ENCODE peak calls at places on chromosomes 4 and X, in ten cellular contexts. O is ELF-1; D is left cardiac atrium; W is occipital lobe; F is amniotic stem cell; P is H9; S is Peyer's patch; C is fibroblast of lung; T is activated CD8-positive, alpha-beta memory T cell treated with anti-CD3 and anti-CD28 coated beads for 48 hours; N is GM23248. I is an unnamed sample.

GRCh38 chr4:153564630-153565525 is 98.7 kb downstream of the TMEM131L start:
- DNase-seq in S (no peak), C (peak), O (no peak), P (no peak), T (no peak), D (peak), F (no peak), N (peak), W (no peak), I (peak)

GRCh38 chrX:154334496-154334895 is 38.9 kb downstream of the TKTL1 start:
- DNase-seq in N (no peak), W (no peak), F (no peak), S (no peak), T (no peak), D (no peak), O (no peak), C (no peak), P (no peak), I (no peak)

GRCh38 chr4:150782311-150782710 is 200.4 kb downstream of the MAB21L2 start:
- DNase-seq in W (no peak), S (no peak), D (no peak), P (no peak), O (no peak), C (peak), N (no peak), F (no peak), T (no peak), I (no peak)

GRCh38 chrX:130343411-130343810 is 3.7 kb downstream of the SLC25A14 start:
- DNase-seq in T (no peak), F (no peak), C (peak), P (no peak), O (no peak), W (no peak), S (no peak), D (no peak), N (no peak), I (no peak)

GRCh38 chr4:134627386-134627785 is 425.8 kb upstream of the PABPC4L start:
- DNase-seq in F (no peak), N (no peak), C (no peak), T (no peak), P (peak), W (no peak), D (no peak), O (peak), S (no peak), I (no peak)

GRCh38 chr4:110134269-110134889 is 64.0 kb downstream of the ELOVL6 start:
- DNase-seq in F (no peak), T (no peak), D (no peak), N (peak), C (no peak), O (no peak), P (no peak), W (no peak), S (no peak), I (no peak)

GRCh38 chr4:4860803-4861591 is 1.5 kb downstream of the MSX1 start:
- DNase-seq in P (no peak), S (no peak), N (peak), T (no peak), F (peak), C (no peak), O (peak), D (peak), W (no peak), I (peak)

GRCh38 chr4:167918077-167918476 is 174.3 kb upstream of the ANXA10 start:
- DNase-seq in F (no peak), C (peak), O (no peak), D (no peak), N (no peak), W (no peak), P (no peak), S (no peak), T (no peak), I (no peak)